ENCODE peak calls at places on chromosomes 7 and 10, in nine cellular contexts. One of them, this sample, is unnamed.

GRCh38 chr7:96224073-96224472 is 97.8 kb downstream of the SLC25A13 start:
- DNase-seq in HCT116: no peak
- DNase-seq in SK-N-MC: no peak
- DNase-seq in mammary epithelial cell: no peak
- DNase-seq in kidney: no peak
- DNase-seq in K562: no peak
- DNase-seq in astrocyte: no peak
- DNase-seq in endodermal cell: no peak
- DNase-seq in IMR-90: no peak
- DNase-seq in this sample: no peak

GRCh38 chr7:96707901-96708774 is 1.5 kb downstream of the SEM1 start:
- DNase-seq in HCT116: no peak
- DNase-seq in SK-N-MC: no peak
- DNase-seq in mammary epithelial cell: no peak
- DNase-seq in kidney: no peak
- DNase-seq in K562: no peak
- DNase-seq in astrocyte: no peak
- DNase-seq in endodermal cell: no peak
- DNase-seq in IMR-90: no peak
- DNase-seq in this sample: no peak

GRCh38 chr10:60828489-60828852 is 50.2 kb downstream of the CDK1 start:
- DNase-seq in HCT116: no peak
- DNase-seq in SK-N-MC: no peak
- DNase-seq in mammary epithelial cell: no peak
- DNase-seq in kidney: no peak
- DNase-seq in K562: no peak
- DNase-seq in astrocyte: peak; percentile 77
- DNase-seq in endodermal cell: no peak
- DNase-seq in IMR-90: peak; percentile 42
- DNase-seq in this sample: peak; percentile 52

GRCh38 chr10:44016589-44017482 is 368.1 kb downstream of the CXCL12 start:
- DNase-seq in HCT116: no peak
- DNase-seq in SK-N-MC: no peak
- DNase-seq in mammary epithelial cell: no peak
- DNase-seq in kidney: no peak
- DNase-seq in K562: no peak
- DNase-seq in astrocyte: no peak
- DNase-seq in endodermal cell: no peak
- DNase-seq in IMR-90: peak; percentile 21
- DNase-seq in this sample: peak; percentile 57

GRCh38 chr10:7117806-7118674 is 292.8 kb downstream of the SFMBT2 start:
- DNase-seq in HCT116: no peak
- DNase-seq in SK-N-MC: no peak
- DNase-seq in mammary epithelial cell: no peak
- DNase-seq in kidney: no peak
- DNase-seq in K562: no peak
- DNase-seq in astrocyte: no peak
- DNase-seq in endodermal cell: no peak
- DNase-seq in IMR-90: no peak
- DNase-seq in this sample: no peak

GRCh38 chr7:128591705-128592104 is 80.4 kb upstream of the GARIN1A start:
- DNase-seq in HCT116: no peak
- DNase-seq in SK-N-MC: no peak
- DNase-seq in mammary epithelial cell: no peak
- DNase-seq in kidney: no peak
- DNase-seq in K562: no peak
- DNase-seq in astrocyte: no peak
- DNase-seq in endodermal cell: no peak
- DNase-seq in IMR-90: no peak
- DNase-seq in this sample: no peak

GRCh38 chr10:7913122-7913872 is 95.0 kb downstream of the TAF3 start:
- DNase-seq in HCT116: no peak
- DNase-seq in SK-N-MC: no peak
- DNase-seq in mammary epithelial cell: no peak
- DNase-seq in kidney: no peak
- DNase-seq in K562: no peak
- DNase-seq in astrocyte: no peak
- DNase-seq in endodermal cell: no peak
- DNase-seq in IMR-90: no peak
- DNase-seq in this sample: no peak

GRCh38 chr7:135707570-135707966 is 20.4 kb downstream of the SLC13A4 start:
- DNase-seq in HCT116: no peak
- DNase-seq in SK-N-MC: no peak
- DNase-seq in mammary epithelial cell: peak; percentile 16
- DNase-seq in kidney: no peak
- DNase-seq in K562: no peak
- DNase-seq in astrocyte: no peak
- DNase-seq in endodermal cell: no peak
- DNase-seq in IMR-90: no peak
- DNase-seq in this sample: no peak

GRCh38 chr10:111972109-111972508 is 211.5 kb downstream of the GPAM start:
- DNase-seq in HCT116: no peak
- DNase-seq in SK-N-MC: no peak
- DNase-seq in mammary epithelial cell: no peak
- DNase-seq in kidney: no peak
- DNase-seq in K562: no peak
- DNase-seq in astrocyte: no peak
- DNase-seq in endodermal cell: no peak
- DNase-seq in IMR-90: no peak
- DNase-seq in this sample: peak; percentile 10

GRCh38 chr10:95785942-95786669 is 30.1 kb downstream of the ENTPD1 start:
- DNase-seq in HCT116: no peak
- DNase-seq in SK-N-MC: no peak
- DNase-seq in mammary epithelial cell: no peak
- DNase-seq in kidney: no peak
- DNase-seq in K562: no peak
- DNase-seq in astrocyte: no peak
- DNase-seq in endodermal cell: no peak
- DNase-seq in IMR-90: no peak
- DNase-seq in this sample: no peak

GRCh38 chr10:54985732-54986131 is 184.7 kb upstream of the PCDH15 start:
- DNase-seq in HCT116: no peak
- DNase-seq in SK-N-MC: no peak
- DNase-seq in mammary epithelial cell: peak; percentile 4
- DNase-seq in kidney: no peak
- DNase-seq in K562: no peak
- DNase-seq in astrocyte: peak; percentile 1
- DNase-seq in endodermal cell: no peak
- DNase-seq in IMR-90: no peak
- DNase-seq in this sample: peak; percentile 49

GRCh38 chr10:34104829-34105572 is 710.1 kb downstream of the PARD3 start:
- DNase-seq in HCT116: no peak
- DNase-seq in SK-N-MC: no peak
- DNase-seq in mammary epithelial cell: no peak
- DNase-seq in kidney: no peak
- DNase-seq in K562: no peak
- DNase-seq in astrocyte: no peak
- DNase-seq in endodermal cell: peak; percentile 76
- DNase-seq in IMR-90: no peak
- DNase-seq in this sample: no peak

GRCh38 chr10:34101001-34101400 is 714.1 kb downstream of the PARD3 start:
- DNase-seq in HCT116: no peak
- DNase-seq in SK-N-MC: no peak
- DNase-seq in mammary epithelial cell: no peak
- DNase-seq in kidney: no peak
- DNase-seq in K562: no peak
- DNase-seq in astrocyte: no peak
- DNase-seq in endodermal cell: no peak
- DNase-seq in IMR-90: no peak
- DNase-seq in this sample: no peak

GRCh38 chr10:34106356-34106885 is 708.7 kb downstream of the PARD3 start:
- DNase-seq in HCT116: no peak
- DNase-seq in SK-N-MC: no peak
- DNase-seq in mammary epithelial cell: no peak
- DNase-seq in kidney: no peak
- DNase-seq in K562: no peak
- DNase-seq in astrocyte: no peak
- DNase-seq in endodermal cell: no peak
- DNase-seq in IMR-90: no peak
- DNase-seq in this sample: no peak

GRCh38 chr10:34102237-34102673 is 712.8 kb downstream of the PARD3 start:
- DNase-seq in HCT116: no peak
- DNase-seq in SK-N-MC: no peak
- DNase-seq in mammary epithelial cell: no peak
- DNase-seq in kidney: peak; percentile 89
- DNase-seq in K562: no peak
- DNase-seq in astrocyte: peak; percentile 41
- DNase-seq in endodermal cell: no peak
- DNase-seq in IMR-90: peak; percentile 78
- DNase-seq in this sample: peak; percentile 88

DNA sequence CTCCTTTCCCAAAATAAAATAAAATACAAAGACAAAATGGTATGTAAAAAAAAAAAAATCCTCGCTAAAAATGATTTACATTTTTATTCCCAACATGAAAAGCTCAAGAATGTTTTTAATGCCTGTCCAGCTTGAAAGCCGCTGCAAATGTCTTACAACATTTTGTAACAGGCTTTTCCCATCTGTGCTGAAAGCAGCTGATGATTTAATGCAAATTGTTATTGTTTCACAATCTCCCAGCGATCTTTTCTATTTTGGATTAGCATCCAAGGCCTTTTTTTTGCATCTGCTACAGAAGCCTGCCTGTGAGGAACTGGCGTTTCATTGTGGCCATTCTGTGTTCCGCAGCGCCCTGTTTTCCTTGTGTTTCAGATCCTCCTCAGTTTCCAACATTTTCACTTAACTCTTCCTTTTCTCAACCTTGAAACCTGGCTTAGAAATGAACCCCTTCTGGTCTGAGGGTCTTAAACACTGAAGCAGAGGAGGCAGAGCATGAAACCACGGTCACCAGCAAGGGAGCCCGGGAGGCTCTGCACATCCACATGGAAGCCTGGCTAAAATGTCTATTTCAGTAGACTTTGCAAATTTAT is 712.1 kb downstream of the PARD3 start:
- DNase-seq in HCT116: no peak
- DNase-seq in SK-N-MC: no peak
- DNase-seq in mammary epithelial cell: no peak
- DNase-seq in kidney: no peak
- DNase-seq in K562: no peak
- DNase-seq in astrocyte: no peak
- DNase-seq in endodermal cell: no peak
- DNase-seq in IMR-90: peak; percentile 87
- DNase-seq in this sample: peak; percentile 90
- H3K27ac ChIP-seq in HCT116: no peak overlapping the region
- H3K27ac ChIP-seq in SK-N-MC: no peak overlapping the region
- H3K27ac ChIP-seq in mammary epithelial cell: no peak overlapping the region
- H3K27ac ChIP-seq in kidney: peak overlapping the region; percentile 50
- H3K27ac ChIP-seq in K562: no peak overlapping the region
- H3K27ac ChIP-seq in astrocyte: no peak overlapping the region
- H3K27ac ChIP-seq in endodermal cell: no peak overlapping the region
- H3K27ac ChIP-seq in IMR-90: peak overlapping the region; percentile 77
- H3K27ac ChIP-seq in this sample: peak overlapping the region; percentile 84

DNA sequence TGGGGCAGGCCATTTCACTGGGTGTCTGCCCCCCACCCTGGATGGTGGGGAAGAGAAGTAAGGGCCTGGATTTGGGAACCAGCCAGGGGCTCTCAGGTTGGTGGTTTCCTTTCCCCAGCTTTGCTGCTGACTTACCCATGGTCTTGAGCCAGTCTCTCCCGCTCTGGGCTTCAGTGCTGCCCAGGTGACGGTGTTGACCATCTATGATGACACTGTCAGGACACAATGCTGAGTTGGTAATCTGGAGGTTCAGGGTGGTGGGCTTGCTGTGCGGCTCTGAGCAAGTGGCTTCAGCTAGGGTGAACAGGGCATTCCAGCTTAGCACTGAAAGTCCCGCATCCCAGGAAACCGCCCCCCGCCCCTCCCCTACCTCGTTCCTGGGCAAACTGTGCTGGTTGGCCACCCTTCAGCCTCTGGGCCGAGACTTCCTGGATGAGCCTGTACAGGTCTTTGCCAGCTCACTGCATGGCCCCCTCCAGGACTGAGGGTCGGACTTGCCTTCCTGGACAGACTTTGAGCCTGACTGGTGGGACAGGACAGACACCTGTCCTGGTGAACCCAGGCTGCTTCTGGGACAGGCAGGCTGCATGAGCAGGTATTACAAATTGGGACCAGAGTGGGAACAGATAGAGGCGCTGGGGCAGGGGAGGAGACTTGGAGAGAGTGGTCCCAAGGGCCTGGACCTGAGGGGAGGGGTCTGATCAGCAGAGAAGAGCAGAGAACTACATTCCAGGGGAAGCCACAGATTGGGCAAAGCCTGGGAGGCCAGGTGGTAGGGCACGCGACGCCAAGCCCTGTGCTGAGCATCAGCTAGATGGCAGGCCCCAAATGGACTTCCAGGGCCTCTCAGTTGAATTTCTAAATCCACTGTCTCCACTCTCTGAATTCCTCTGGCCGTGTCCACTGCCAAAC is 19.9 kb upstream of the ZMIZ1 start:
- DNase-seq in HCT116: no peak
- DNase-seq in SK-N-MC: no peak
- DNase-seq in mammary epithelial cell: no peak
- DNase-seq in kidney: peak; percentile 41
- DNase-seq in K562: no peak
- DNase-seq in astrocyte: no peak
- DNase-seq in endodermal cell: peak; percentile 51
- DNase-seq in IMR-90: no peak
- DNase-seq in this sample: no peak
- H3K9ac ChIP-seq in HCT116: no peak overlapping the region
- H3K9ac ChIP-seq in SK-N-MC: no peak overlapping the region
- H3K9ac ChIP-seq in mammary epithelial cell: no peak overlapping the region
- H3K9ac ChIP-seq in kidney: no peak overlapping the region
- H3K9ac ChIP-seq in K562: no peak overlapping the region
- H3K9ac ChIP-seq in astrocyte: no peak overlapping the region
- H3K9ac ChIP-seq in endodermal cell: no peak overlapping the region
- H3K9ac ChIP-seq in IMR-90: no peak overlapping the region
- H3K9ac ChIP-seq in this sample: no peak overlapping the region

DNA sequence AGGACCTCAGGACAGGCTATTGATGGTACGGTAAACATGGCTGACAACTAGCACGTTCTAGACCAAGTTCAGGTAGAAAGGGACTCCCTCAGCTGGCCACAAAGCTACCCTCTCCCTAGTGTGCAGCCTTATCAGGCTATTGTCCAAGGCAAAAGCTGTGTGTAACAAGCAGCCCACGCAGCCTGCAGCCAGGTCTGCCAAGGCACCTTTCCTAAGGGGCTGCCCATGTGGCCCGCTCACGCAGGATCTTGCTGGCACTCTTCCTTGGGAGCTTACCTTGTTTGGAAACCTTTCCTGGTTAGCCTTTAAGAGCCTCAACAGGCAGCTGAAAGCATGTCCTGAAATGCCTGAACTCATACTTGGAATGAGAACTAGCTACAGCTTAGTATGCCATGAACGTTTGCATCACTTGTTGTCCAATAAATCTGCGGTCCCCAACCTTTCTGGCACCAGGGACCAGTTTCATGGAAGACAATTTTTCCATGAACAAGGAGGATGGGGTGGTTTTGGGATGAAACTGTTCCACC is 51.7 kb downstream of the SYPL1 start:
- DNase-seq in HCT116: no peak
- DNase-seq in SK-N-MC: no peak
- DNase-seq in mammary epithelial cell: no peak
- DNase-seq in kidney: no peak
- DNase-seq in K562: no peak
- DNase-seq in astrocyte: no peak
- DNase-seq in endodermal cell: peak; percentile 35
- DNase-seq in IMR-90: no peak
- DNase-seq in this sample: no peak
- H3K27ac ChIP-seq in HCT116: no peak overlapping the region
- H3K27ac ChIP-seq in SK-N-MC: no peak overlapping the region
- H3K27ac ChIP-seq in mammary epithelial cell: no peak overlapping the region
- H3K27ac ChIP-seq in kidney: no peak overlapping the region
- H3K27ac ChIP-seq in K562: no peak overlapping the region
- H3K27ac ChIP-seq in astrocyte: no peak overlapping the region
- H3K27ac ChIP-seq in endodermal cell: no peak overlapping the region
- H3K27ac ChIP-seq in IMR-90: no peak overlapping the region
- H3K27ac ChIP-seq in this sample: no peak overlapping the region

GRCh38 chr10:20396168-20396567 is 500.9 kb downstream of the NEBL start:
- DNase-seq in HCT116: no peak
- DNase-seq in SK-N-MC: no peak
- DNase-seq in mammary epithelial cell: no peak
- DNase-seq in kidney: no peak
- DNase-seq in K562: no peak
- DNase-seq in astrocyte: no peak
- DNase-seq in endodermal cell: no peak
- DNase-seq in IMR-90: no peak
- DNase-seq in this sample: no peak
- H3K9ac ChIP-seq in HCT116: no peak overlapping the region
- H3K9ac ChIP-seq in SK-N-MC: no peak overlapping the region
- H3K9ac ChIP-seq in mammary epithelial cell: no peak overlapping the region
- H3K9ac ChIP-seq in kidney: no peak overlapping the region
- H3K9ac ChIP-seq in K562: no peak overlapping the region
- H3K9ac ChIP-seq in astrocyte: no peak overlapping the region
- H3K9ac ChIP-seq in endodermal cell: no peak overlapping the region
- H3K9ac ChIP-seq in IMR-90: no peak overlapping the region
- H3K9ac ChIP-seq in this sample: no peak overlapping the region